ENCODE peak calls at places on chromosomes 16 and 17, in six cellular contexts. B is IMR-90, Z is H1, F is mesenchymal stem cell, P is neuronal stem cell, C is trophoblast cell. U is an unnamed sample. For H3K4me1, the result is how much of the 10 kb centered on the place peaks cover.

GRCh38 chr17:76038050-76038449 is 10.9 kb upstream of the EVPL start:
- DNase-seq in B (peak), Z (no peak), F (no peak), P (no peak), C (no peak), U (no peak)

GRCh38 chr16:31135535-31136286 is at the start of gene PRSS8:
- DNase-seq in B (no peak), Z (peak), F (no peak), P (no peak), C (peak), U (peak)

GRCh38 chr16:77403732-77404131 is 31.1 kb downstream of the ADAMTS18 start:
- DNase-seq in B (no peak), Z (no peak), F (no peak), P (no peak), C (no peak), U (no peak)

GRCh38 chr17:37430051-37430591 is 23.4 kb downstream of the TADA2A start:
- DNase-seq in B (peak), Z (no peak), F (peak), P (no peak), C (no peak), U (no peak)

GRCh38 chr16:3953728-3954410 is 73.4 kb upstream of the CREBBP start:
- DNase-seq in B (no peak), Z (no peak), F (no peak), P (no peak), C (no peak), U (no peak)

GRCh38 chr17:66152756-66153155 is 39.2 kb downstream of the CEP112 start:
- DNase-seq in B (peak), Z (no peak), F (peak), P (no peak), C (no peak), U (no peak)

GRCh38 chr16:17544785-17545184 is 74.0 kb upstream of the XYLT1 start:
- DNase-seq in B (no peak), Z (peak), F (no peak), P (no peak), C (peak), U (peak)

GRCh38 chr17:71635187-71635586 is 485.6 kb upstream of the SOX9 start:
- DNase-seq in B (no peak), Z (no peak), F (no peak), P (no peak), C (no peak), U (no peak)

GRCh38 chr16:9260665-9261064 is 169.2 kb downstream of the HAPSTR1 start:
- DNase-seq in B (no peak), Z (no peak), F (no peak), P (no peak), C (peak), U (no peak)

GRCh38 chr17:7558544-7559306 is at the start of gene TNFSF13:
- DNase-seq in B (no peak), Z (no peak), F (no peak), P (no peak), C (no peak), U (no peak)

GRCh38 chr17:46787478-46787877 is 31.0 kb downstream of the WNT3 start:
- DNase-seq in B (no peak), Z (no peak), F (no peak), P (no peak), C (no peak), U (no peak)

GRCh38 chr17:55825213-55825612 is 74.4 kb downstream of the PCTP start:
- DNase-seq in B (no peak), Z (no peak), F (no peak), P (no peak), C (peak), U (no peak)

GRCh38 chr17:41965694-41966375 is 760 bp upstream of the CNP start:
- DNase-seq in B (peak), Z (peak), F (peak), P (peak), C (peak), U (peak)

GRCh38 chr17:60390881-60391418 is 983 bp downstream of the USP32 start:
- DNase-seq in B (peak), Z (no peak), F (peak), P (peak), C (peak), U (no peak)

GRCh38 chr17:60231234-60231633 is 81.5 kb downstream of the CA4 start:
- DNase-seq in B (peak), Z (no peak), F (peak), P (no peak), C (peak), U (no peak)

GRCh38 chr16:3158498-3159314 is 23.9 kb downstream of the ZNF213 start:
- DNase-seq in B (peak), Z (peak), F (peak), P (peak), C (peak), U (peak)

GRCh38 chr17:4945176-4945943 is 3.0 kb downstream of the PFN1 start:
- DNase-seq in B (peak), Z (peak), F (peak), P (no peak), C (peak), U (peak)

GRCh38 chr17:43442711-43443110 is 41.1 kb upstream of the DHX8 start:
- DNase-seq in B (peak), Z (no peak), F (peak), P (no peak), C (no peak), U (no peak)

GRCh38 chr17:70271672-70272071 is 102.3 kb downstream of the KCNJ2 start:
- DNase-seq in B (no peak), Z (no peak), F (no peak), P (no peak), C (no peak), U (no peak)
- H4K91ac ChIP-seq in B (no peak), Z (no peak), F (no peak), P (no peak), C (no peak), U (no peak)

GRCh38 chr16:54361813-54362212 is 75.2 kb upstream of the IRX3 start:
- DNase-seq in B (no peak), Z (no peak), F (no peak), P (peak), C (no peak), U (no peak)

GRCh38 chr16:54362801-54363200 is 76.2 kb upstream of the IRX3 start:
- DNase-seq in B (no peak), Z (no peak), F (no peak), P (no peak), C (no peak), U (no peak)

GRCh38 chr16:54359086-54359485 is 72.5 kb upstream of the IRX3 start:
- DNase-seq in B (no peak), Z (no peak), F (no peak), P (no peak), C (peak), U (no peak)

GRCh38 chr16:54359555-54359954 is 73.0 kb upstream of the IRX3 start:
- DNase-seq in B (no peak), Z (no peak), F (no peak), P (no peak), C (no peak), U (no peak)

DNA sequence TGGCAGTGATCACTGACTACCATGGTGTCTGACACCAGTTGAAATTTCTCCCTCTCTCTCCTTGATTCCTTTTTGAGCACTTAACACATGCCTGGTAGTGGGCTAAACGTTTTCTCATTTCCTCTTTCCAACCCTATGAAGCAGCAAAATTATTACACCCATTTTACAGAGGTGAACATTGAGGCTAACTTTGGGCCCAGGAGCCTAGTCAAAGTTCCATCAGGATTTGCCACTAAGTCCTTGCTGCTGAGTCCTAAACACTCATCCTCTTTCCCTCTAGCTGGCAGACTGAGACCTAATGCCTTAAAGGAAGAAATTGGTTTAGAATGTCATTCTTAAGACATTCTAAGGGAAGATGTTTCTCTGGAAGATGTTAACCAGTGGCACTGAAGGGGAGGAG is 74.7 kb upstream of the IRX3 start:
- DNase-seq in B (no peak), Z (no peak), F (no peak), P (no peak), C (no peak), U (no peak)
- H2BK5ac ChIP-seq in B (no peak), Z (no peak), F (no peak), P (no peak), C (no peak), U (no peak)

DNA sequence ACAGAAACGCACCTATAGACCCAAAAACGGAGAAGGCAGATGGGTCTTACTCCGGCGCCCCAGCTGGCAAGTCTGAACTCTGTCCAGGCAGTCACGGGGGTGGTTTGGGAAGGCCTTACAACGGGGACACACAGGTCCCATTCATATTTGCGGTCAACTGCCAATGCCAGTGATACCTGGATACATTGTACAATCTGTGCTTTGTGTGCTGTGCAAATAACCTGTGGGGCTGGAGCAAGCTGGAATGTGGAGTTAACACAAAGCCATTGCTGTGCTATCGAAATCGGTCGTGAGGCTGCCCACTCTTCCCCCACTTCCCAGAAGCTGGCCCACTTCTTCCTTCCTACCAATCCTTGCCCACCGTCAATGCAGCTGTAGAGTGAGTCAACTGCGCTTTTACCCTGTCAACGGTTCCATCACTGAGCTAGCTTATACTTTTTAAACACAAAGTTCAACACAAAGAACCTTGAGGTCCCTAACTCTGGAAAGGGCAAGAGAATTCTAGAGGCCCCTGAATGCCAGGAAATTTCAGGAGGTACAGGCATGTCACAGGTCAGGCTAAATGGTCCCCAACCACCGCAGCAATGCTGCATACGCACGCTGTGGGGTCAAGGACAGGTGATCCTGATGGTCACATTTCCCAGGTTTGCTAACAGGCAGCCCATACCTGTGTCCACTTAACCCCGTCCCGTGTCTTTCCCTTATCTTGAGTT is 122.9 kb downstream of the ZFHX3 start:
- DNase-seq in B (no peak), Z (no peak), F (no peak), P (no peak), C (no peak), U (no peak)
- H3K4me1 ChIP-seq in B (under half), Z (under half), F (under half), P (under half), C (under half), U (under half)

GRCh38 chr17:32355649-32356377 is 5.9 kb downstream of the ZNF207 start:
- DNase-seq in B (no peak), Z (no peak), F (no peak), P (no peak), C (peak), U (no peak)

GRCh38 chr17:32357615-32358014 is 7.7 kb downstream of the ZNF207 start:
- DNase-seq in B (no peak), Z (no peak), F (no peak), P (no peak), C (no peak), U (no peak)

GRCh38 chr17:32356378-32356743 is 6.4 kb downstream of the ZNF207 start:
- DNase-seq in B (no peak), Z (no peak), F (no peak), P (no peak), C (no peak), U (no peak)

GRCh38 chr17:32356750-32357149 is 6.8 kb downstream of the ZNF207 start:
- DNase-seq in B (no peak), Z (no peak), F (no peak), P (no peak), C (peak), U (no peak)

GRCh38 chr17:32361270-32361669 is 11.3 kb downstream of the ZNF207 start:
- DNase-seq in B (no peak), Z (no peak), F (no peak), P (no peak), C (no peak), U (no peak)
- H4K91ac ChIP-seq in B (no peak), Z (no peak), F (no peak), P (no peak), C (no peak), U (no peak)